ENCODE peak calls at places on chromosome 9, in six cellular contexts. One of them, this sample, is unnamed.

GRCh38 chr9:68732405-68733020 is 27.5 kb downstream of the PIP5K1B start:
- DNase-seq in stimulated activated CD4-positive, alpha-beta T cell treated with anti-CD3 and anti-CD28 coated beads, Interleukin-4, amount 100 ng/mL, for 24 hours: no peak
- DNase-seq in activated T-helper 1 cell treated with anti-CD3 and anti-CD28 coated beads, Interleukin-2, amount 50 U/mL, for 16 hours: no peak
- DNase-seq in Caco-2: peak
- DNase-seq in K562: no peak
- DNase-seq in NCI-H2081: no peak
- DNase-seq in this sample: no peak

GRCh38 chr9:108316633-108317032 is 539.2 kb downstream of the ACTL7B start:
- DNase-seq in stimulated activated CD4-positive, alpha-beta T cell treated with anti-CD3 and anti-CD28 coated beads, Interleukin-4, amount 100 ng/mL, for 24 hours: no peak
- DNase-seq in activated T-helper 1 cell treated with anti-CD3 and anti-CD28 coated beads, Interleukin-2, amount 50 U/mL, for 16 hours: no peak
- DNase-seq in Caco-2: no peak
- DNase-seq in K562: no peak
- DNase-seq in NCI-H2081: no peak
- DNase-seq in this sample: no peak

GRCh38 chr9:76895186-76895585 is 10.7 kb downstream of the PRUNE2 start:
- DNase-seq in stimulated activated CD4-positive, alpha-beta T cell treated with anti-CD3 and anti-CD28 coated beads, Interleukin-4, amount 100 ng/mL, for 24 hours: no peak
- DNase-seq in activated T-helper 1 cell treated with anti-CD3 and anti-CD28 coated beads, Interleukin-2, amount 50 U/mL, for 16 hours: no peak
- DNase-seq in Caco-2: no peak
- DNase-seq in K562: no peak
- DNase-seq in NCI-H2081: no peak
- DNase-seq in this sample: no peak

GRCh38 chr9:133060417-133060841 is 1.4 kb upstream of the CEL start:
- DNase-seq in stimulated activated CD4-positive, alpha-beta T cell treated with anti-CD3 and anti-CD28 coated beads, Interleukin-4, amount 100 ng/mL, for 24 hours: no peak
- DNase-seq in activated T-helper 1 cell treated with anti-CD3 and anti-CD28 coated beads, Interleukin-2, amount 50 U/mL, for 16 hours: no peak
- DNase-seq in Caco-2: peak
- DNase-seq in K562: peak
- DNase-seq in NCI-H2081: no peak
- DNase-seq in this sample: no peak

GRCh38 chr9:107888773-107889227 is 399.2 kb upstream of the KLF4 start:
- DNase-seq in stimulated activated CD4-positive, alpha-beta T cell treated with anti-CD3 and anti-CD28 coated beads, Interleukin-4, amount 100 ng/mL, for 24 hours: no peak
- DNase-seq in activated T-helper 1 cell treated with anti-CD3 and anti-CD28 coated beads, Interleukin-2, amount 50 U/mL, for 16 hours: no peak
- DNase-seq in Caco-2: no peak
- DNase-seq in K562: no peak
- DNase-seq in NCI-H2081: no peak
- DNase-seq in this sample: no peak

GRCh38 chr9:89278997-89279739 is 31.8 kb upstream of the CKS2 start:
- DNase-seq in stimulated activated CD4-positive, alpha-beta T cell treated with anti-CD3 and anti-CD28 coated beads, Interleukin-4, amount 100 ng/mL, for 24 hours: peak
- DNase-seq in activated T-helper 1 cell treated with anti-CD3 and anti-CD28 coated beads, Interleukin-2, amount 50 U/mL, for 16 hours: no peak
- DNase-seq in Caco-2: no peak
- DNase-seq in K562: peak
- DNase-seq in NCI-H2081: peak
- DNase-seq in this sample: peak

GRCh38 chr9:21017092-21017491 is 14.3 kb downstream of the HACD4 start:
- DNase-seq in stimulated activated CD4-positive, alpha-beta T cell treated with anti-CD3 and anti-CD28 coated beads, Interleukin-4, amount 100 ng/mL, for 24 hours: no peak
- DNase-seq in activated T-helper 1 cell treated with anti-CD3 and anti-CD28 coated beads, Interleukin-2, amount 50 U/mL, for 16 hours: no peak
- DNase-seq in Caco-2: no peak
- DNase-seq in K562: no peak
- DNase-seq in NCI-H2081: no peak
- DNase-seq in this sample: no peak

GRCh38 chr9:11319477-11320060 is 706.8 kb upstream of the PTPRD start:
- DNase-seq in stimulated activated CD4-positive, alpha-beta T cell treated with anti-CD3 and anti-CD28 coated beads, Interleukin-4, amount 100 ng/mL, for 24 hours: no peak
- DNase-seq in activated T-helper 1 cell treated with anti-CD3 and anti-CD28 coated beads, Interleukin-2, amount 50 U/mL, for 16 hours: no peak
- DNase-seq in Caco-2: no peak
- DNase-seq in K562: peak
- DNase-seq in NCI-H2081: peak
- DNase-seq in this sample: no peak

GRCh38 chr9:97568461-97569275 is 64.5 kb downstream of the TSTD2 start:
- DNase-seq in stimulated activated CD4-positive, alpha-beta T cell treated with anti-CD3 and anti-CD28 coated beads, Interleukin-4, amount 100 ng/mL, for 24 hours: no peak
- DNase-seq in activated T-helper 1 cell treated with anti-CD3 and anti-CD28 coated beads, Interleukin-2, amount 50 U/mL, for 16 hours: no peak
- DNase-seq in Caco-2: no peak
- DNase-seq in K562: no peak
- DNase-seq in NCI-H2081: no peak
- DNase-seq in this sample: no peak

GRCh38 chr9:115106642-115107041 is 11.3 kb downstream of the TNC start:
- DNase-seq in stimulated activated CD4-positive, alpha-beta T cell treated with anti-CD3 and anti-CD28 coated beads, Interleukin-4, amount 100 ng/mL, for 24 hours: no peak
- DNase-seq in activated T-helper 1 cell treated with anti-CD3 and anti-CD28 coated beads, Interleukin-2, amount 50 U/mL, for 16 hours: no peak
- DNase-seq in Caco-2: no peak
- DNase-seq in K562: no peak
- DNase-seq in NCI-H2081: no peak
- DNase-seq in this sample: no peak

GRCh38 chr9:98597372-98597771 is 111.4 kb downstream of the GABBR2 start:
- DNase-seq in stimulated activated CD4-positive, alpha-beta T cell treated with anti-CD3 and anti-CD28 coated beads, Interleukin-4, amount 100 ng/mL, for 24 hours: no peak
- DNase-seq in activated T-helper 1 cell treated with anti-CD3 and anti-CD28 coated beads, Interleukin-2, amount 50 U/mL, for 16 hours: no peak
- DNase-seq in Caco-2: no peak
- DNase-seq in K562: no peak
- DNase-seq in NCI-H2081: no peak
- DNase-seq in this sample: no peak

GRCh38 chr9:15211160-15211993 is 95.6 kb downstream of the TTC39B start:
- DNase-seq in stimulated activated CD4-positive, alpha-beta T cell treated with anti-CD3 and anti-CD28 coated beads, Interleukin-4, amount 100 ng/mL, for 24 hours: peak
- DNase-seq in activated T-helper 1 cell treated with anti-CD3 and anti-CD28 coated beads, Interleukin-2, amount 50 U/mL, for 16 hours: peak
- DNase-seq in Caco-2: peak
- DNase-seq in K562: peak
- DNase-seq in NCI-H2081: peak
- DNase-seq in this sample: peak